ENCODE peak calls at places on chromosomes 5 and 9, in nine cellular contexts. F is SK-N-SH, C is neural progenitor cell, V is OCI-LY7, U is HCT116, M is GM23248, B is PC-3, K is hepatocyte, J is GM23338. S is an unnamed sample.

GRCh38 chr5:167311340-167311739 is 980.1 kb upstream of the WWC1 start:
- DNase-seq in B (no peak), K (no peak), M (no peak), J (no peak), U (no peak), V (no peak), C (no peak), F (no peak), S (no peak)

GRCh38 chr5:110161162-110161561 is 471.4 kb downstream of the MAN2A1 start:
- DNase-seq in K (no peak), C (no peak), F (no peak), B (peak), J (no peak), V (no peak), U (no peak), M (no peak), S (no peak)

GRCh38 chr9:115941561-115942315 is 211.9 kb upstream of the PAPPA start:
- DNase-seq in V (no peak), M (peak), F (no peak), J (no peak), K (no peak), C (no peak), U (no peak), B (peak), S (no peak)

GRCh38 chr5:39167141-39167972 is 52.0 kb downstream of the FYB1 start:
- DNase-seq in M (peak), V (no peak), C (no peak), J (no peak), U (no peak), K (no peak), F (no peak), B (no peak), S (no peak)

GRCh38 chr5:132987531-132988408 is 24.3 kb upstream of the AFF4 start:
- DNase-seq in C (no peak), B (no peak), V (no peak), U (no peak), F (no peak), K (no peak), J (peak), M (no peak), S (no peak)

GRCh38 chr9:126055386-126055785 is 271.2 kb upstream of the MVB12B start:
- DNase-seq in U (no peak), J (no peak), V (no peak), K (no peak), B (peak), C (no peak), M (peak), F (no peak), S (no peak)

GRCh38 chr9:34662544-34663295 is at the start of gene CCL27:
- DNase-seq in M (no peak), J (no peak), C (no peak), K (peak), U (no peak), B (no peak), V (no peak), F (no peak), S (no peak)

GRCh38 chr5:4883388-4883787 is 256.7 kb upstream of the ADAMTS16 start:
- DNase-seq in F (no peak), M (no peak), J (no peak), C (no peak), U (no peak), B (no peak), K (no peak), V (no peak), S (no peak)

GRCh38 chr5:89566340-89566739 is 683.4 kb upstream of the MEF2C start:
- DNase-seq in V (no peak), K (no peak), F (no peak), M (no peak), J (no peak), B (no peak), C (no peak), U (no peak), S (no peak)

GRCh38 chr5:111453290-111453689 is 59.0 kb downstream of the STARD4 start:
- DNase-seq in B (no peak), C (no peak), K (no peak), J (no peak), M (peak), U (no peak), V (no peak), F (no peak), S (no peak)

GRCh38 chr5:114223866-114224265 is 138.0 kb upstream of the KCNN2 start:
- DNase-seq in F (peak), V (peak), U (peak), J (peak), C (peak), B (peak), M (peak), K (peak), S (peak)

GRCh38 chr9:115675834-115676233 is 477.8 kb upstream of the PAPPA start:
- DNase-seq in V (no peak), B (no peak), U (no peak), J (no peak), K (no peak), M (no peak), F (no peak), C (no peak), S (no peak)

GRCh38 chr5:89444073-89444472 is 561.1 kb upstream of the MEF2C start:
- DNase-seq in C (no peak), F (no peak), K (no peak), B (no peak), J (no peak), M (no peak), U (no peak), V (no peak), S (no peak)

GRCh38 chr9:84600739-84601138 is 68.8 kb upstream of the NTRK2 start:
- DNase-seq in U (no peak), C (no peak), J (no peak), V (no peak), M (peak), F (no peak), K (peak), B (peak), S (peak)

GRCh38 chr5:80481019-80481893 is 6.6 kb upstream of the FAM151B start:
- DNase-seq in J (peak), M (peak), U (peak), V (peak), B (peak), F (peak), C (peak), K (peak), S (peak)

GRCh38 chr5:119386945-119387344 is 31.1 kb downstream of the TNFAIP8 start:
- DNase-seq in F (no peak), M (no peak), K (peak), C (no peak), U (no peak), V (no peak), B (no peak), J (no peak), S (no peak)

GRCh38 chr5:75051217-75051751 is 1.1 kb downstream of the GCNT4 start:
- DNase-seq in F (no peak), U (no peak), J (peak), K (peak), B (no peak), V (no peak), C (no peak), M (peak), S (no peak)

GRCh38 chr5:29150840-29151239 is 2042.6 kb upstream of the CDH6 start:
- DNase-seq in C (no peak), V (no peak), F (no peak), J (peak), U (no peak), M (no peak), K (no peak), B (no peak), S (no peak)

GRCh38 chr5:39363217-39363616 is 1.1 kb downstream of the C9 start:
- DNase-seq in V (no peak), F (no peak), U (no peak), C (no peak), B (no peak), M (peak), J (no peak), K (no peak), S (no peak)

DNA sequence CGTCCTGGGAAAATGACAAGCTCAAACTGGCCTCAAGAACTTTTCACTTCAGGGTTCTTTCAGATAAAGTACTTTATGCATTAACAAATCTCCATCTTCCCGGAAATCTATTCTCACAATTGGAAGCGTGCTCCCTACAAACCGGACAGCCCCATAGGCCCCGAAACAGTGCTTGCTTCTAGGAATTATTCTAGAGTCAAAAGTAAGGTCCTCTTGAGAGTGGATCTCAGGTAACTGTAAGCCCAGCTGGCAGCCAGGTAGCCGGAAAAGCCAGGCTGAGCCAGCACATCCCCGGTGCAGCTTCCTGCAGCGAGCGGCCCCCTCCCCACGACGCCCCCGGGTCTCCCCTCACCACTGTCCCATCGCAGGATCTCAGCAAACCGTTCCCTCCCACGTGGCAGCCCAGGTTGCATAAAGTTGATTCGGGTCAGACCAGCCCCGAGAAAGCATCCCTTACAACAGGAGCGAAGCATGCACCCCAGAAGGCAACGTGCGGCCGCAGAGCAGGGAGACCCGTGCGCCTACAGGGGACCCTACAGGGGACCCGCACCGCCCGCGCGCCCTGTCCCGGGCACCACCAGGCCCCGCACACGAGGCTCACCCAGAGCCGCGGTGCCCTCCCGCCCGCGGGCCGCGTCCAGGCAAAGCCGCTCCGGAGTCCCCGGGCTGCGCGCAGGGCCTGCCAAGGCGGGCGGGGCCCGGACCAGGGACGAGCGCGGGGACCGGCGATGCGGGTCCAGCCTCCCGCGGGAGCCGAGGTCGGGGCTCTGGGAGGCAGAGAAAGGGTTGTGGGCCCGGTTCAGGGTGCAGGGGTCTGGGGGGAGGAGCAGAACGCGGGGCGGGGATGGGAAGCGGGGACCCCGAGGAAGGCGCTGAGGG is 920 bp downstream of the LPCAT1 start:
- DNase-seq in B (no peak), K (peak), V (peak), M (peak), U (no peak), C (peak), F (peak), J (no peak), S (peak)
- H2AFZ ChIP-seq in B (peak), K (peak), V (no peak), M (peak), U (no peak), C (no peak), F (no peak), J (no peak), S (no peak)

DNA sequence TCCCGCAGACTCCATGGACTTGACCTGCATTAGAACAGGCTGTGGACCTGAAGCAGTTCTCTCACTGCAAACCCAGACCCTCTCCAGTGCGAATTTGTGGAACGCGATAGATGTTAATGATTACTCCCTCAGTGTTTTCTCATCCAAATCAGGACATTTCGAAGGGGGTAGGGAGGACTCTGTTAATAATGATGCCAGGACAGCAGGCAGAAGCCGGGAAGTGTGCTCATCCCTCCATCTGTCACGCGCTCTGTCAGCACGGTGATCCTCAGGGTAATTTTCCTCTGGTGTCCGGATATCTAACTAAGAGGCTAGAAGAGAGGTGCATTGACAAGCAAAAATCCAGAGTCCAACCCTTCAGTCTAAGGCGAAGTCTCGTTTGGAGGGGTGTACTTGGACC is 18.8 kb downstream of the RAPGEF1 start:
- DNase-seq in F (no peak), V (no peak), J (no peak), M (no peak), K (no peak), C (no peak), B (no peak), U (no peak), S (no peak)
- TF ChIP-seq EZH2phosphoT487 in F (no peak), V (no peak), J (no peak), M (no peak), K (no peak), C (no peak), B (no peak), U (no peak), S (no peak)

GRCh38 chr9:14311940-14312572 is 1.9 kb downstream of the NFIB start:
- DNase-seq in V (no peak), C (no peak), U (no peak), J (no peak), B (peak), K (no peak), M (no peak), F (no peak), S (no peak)

GRCh38 chr9:14314424-14314928 is 535 bp upstream of the NFIB start:
- DNase-seq in C (peak), J (peak), V (peak), M (peak), K (peak), B (peak), F (peak), U (peak), S (peak)

GRCh38 chr9:14312721-14313377 is 1.1 kb downstream of the NFIB start:
- DNase-seq in K (peak), V (no peak), J (peak), M (peak), B (peak), F (peak), U (no peak), C (peak), S (no peak)

GRCh38 chr9:14313951-14314423 is at the start of gene NFIB:
- DNase-seq in V (peak), C (peak), J (peak), B (peak), U (no peak), K (peak), F (peak), M (peak), S (peak)

GRCh38 chr9:14313378-14313940 is 482 bp downstream of the NFIB start:
- DNase-seq in K (peak), M (peak), V (peak), C (peak), J (peak), B (peak), F (no peak), U (no peak), S (no peak)
- H3K4me2 ChIP-seq in K (peak), M (peak), V (peak), C (peak), J (peak), B (peak), F (peak), U (peak), S (peak)

GRCh38 chr5:31492824-31493223 is 39.1 kb downstream of the DROSHA start:
- DNase-seq in B (no peak), K (no peak), U (no peak), M (peak), F (no peak), J (peak), V (no peak), C (no peak), S (no peak)

GRCh38 chr5:31496891-31497290 is 35.0 kb downstream of the DROSHA start:
- DNase-seq in F (no peak), U (no peak), C (no peak), M (no peak), B (no peak), K (no peak), V (no peak), J (no peak), S (no peak)

GRCh38 chr5:31495336-31495735 is 36.6 kb downstream of the DROSHA start:
- DNase-seq in C (no peak), V (no peak), F (no peak), J (no peak), K (no peak), B (no peak), U (no peak), M (no peak), S (no peak)

GRCh38 chr5:31500256-31500655 is 31.6 kb downstream of the DROSHA start:
- DNase-seq in U (no peak), M (no peak), F (no peak), C (no peak), B (no peak), J (no peak), K (no peak), V (no peak), S (no peak)

GRCh38 chr5:31496301-31496700 is 35.6 kb downstream of the DROSHA start:
- DNase-seq in C (no peak), F (no peak), B (no peak), V (no peak), K (no peak), U (no peak), M (no peak), J (no peak), S (no peak)
- H2AFZ ChIP-seq in C (no peak), F (no peak), B (no peak), V (no peak), K (no peak), U (no peak), M (no peak), J (no peak), S (no peak)

GRCh38 chr5:98705841-98706240 is 67.6 kb upstream of the RGMB start:
- DNase-seq in F (no peak), U (no peak), K (no peak), B (peak), V (no peak), C (no peak), J (no peak), M (peak), S (no peak)
- TF ChIP-seq EZH2phosphoT487 in F (no peak), U (no peak), K (no peak), B (no peak), V (no peak), C (no peak), J (no peak), M (no peak), S (no peak)

GRCh38 chr5:150428978-150429377 is 16.3 kb upstream of the CD74 start:
- DNase-seq in C (no peak), K (no peak), M (no peak), B (no peak), V (no peak), F (no peak), J (no peak), U (no peak), S (no peak)

GRCh38 chr5:150429410-150429873 is 16.7 kb upstream of the CD74 start:
- DNase-seq in M (no peak), C (no peak), K (no peak), U (no peak), B (no peak), V (no peak), J (no peak), F (no peak), S (no peak)

GRCh38 chr5:150431574-150431973 is 18.0 kb downstream of the RPS14 start:
- DNase-seq in U (no peak), K (no peak), B (no peak), C (peak), M (no peak), J (no peak), V (no peak), F (no peak), S (peak)

GRCh38 chr5:150431048-150431447 is 18.3 kb upstream of the CD74 start:
- DNase-seq in B (no peak), K (no peak), V (no peak), F (no peak), C (no peak), M (no peak), J (no peak), U (no peak), S (no peak)

GRCh38 chr5:150428106-150428876 is 15.6 kb upstream of the CD74 start:
- DNase-seq in K (peak), M (no peak), U (no peak), F (no peak), J (no peak), V (no peak), C (no peak), B (no peak), S (no peak)
- H3K4me2 ChIP-seq in K (peak), M (no peak), U (no peak), F (no peak), J (no peak), V (no peak), C (no peak), B (no peak), S (no peak)

GRCh38 chr9:503331-503730 is 288.7 kb downstream of the DOCK8 start:
- DNase-seq in V (peak), K (no peak), J (peak), F (no peak), M (no peak), C (no peak), U (no peak), B (no peak), S (no peak)

GRCh38 chr9:503881-504852 is 289.5 kb downstream of the DOCK8 start:
- DNase-seq in C (peak), U (peak), J (peak), K (peak), B (peak), M (peak), V (peak), F (peak), S (peak)

GRCh38 chr9:504921-505821 is 290.5 kb downstream of the DOCK8 start:
- DNase-seq in F (peak), J (peak), V (peak), B (peak), M (peak), C (peak), U (no peak), K (peak), S (no peak)
- H2AFZ ChIP-seq in F (no peak), J (peak), V (peak), B (peak), M (peak), C (peak), U (no peak), K (peak), S (peak)

GRCh38 chr9:102844754-102845153 is 150.4 kb upstream of the CYLC2 start:
- DNase-seq in U (no peak), V (no peak), F (no peak), M (no peak), J (no peak), C (no peak), K (no peak), B (no peak), S (no peak)
- TF ChIP-seq EZH2phosphoT487 in U (no peak), V (no peak), F (no peak), M (no peak), J (no peak), C (no peak), K (no peak), B (no peak), S (no peak)